ENCODE peak calls at places on chromosomes 5 and 9, in five cellular contexts. T, Y, O, L and N are unnamed samples.

GRCh38 chr9:134346151-134346550 is 19.9 kb downstream of the RXRA start:
- DNase-seq in L (no peak), T (no peak), O (no peak), Y (no peak), N (no peak)

GRCh38 chr9:99020786-99021436 is 77.2 kb downstream of the COL15A1 start:
- DNase-seq in Y (no peak), O (no peak), L (no peak), T (no peak), N (no peak)

GRCh38 chr5:33073856-33074255 is 362.7 kb downstream of the NPR3 start:
- DNase-seq in T (no peak), O (no peak), Y (no peak), L (no peak), N (no peak)

GRCh38 chr9:114163517-114163924 is 8.2 kb downstream of the COL27A1 start:
- DNase-seq in Y (no peak), O (no peak), L (peak), T (no peak), N (peak)

GRCh38 chr9:76365028-76365427 is 29.2 kb downstream of the RFK start:
- DNase-seq in T (no peak), O (no peak), Y (no peak), L (no peak), N (no peak)

GRCh38 chr5:162565-163337 is 28.5 kb upstream of the LRRC14B start:
- DNase-seq in L (peak), T (no peak), O (no peak), Y (peak), N (no peak)

GRCh38 chr5:52776116-52776515 is 11.6 kb upstream of the ITGA1 start:
- DNase-seq in O (no peak), L (no peak), Y (no peak), T (no peak), N (no peak)

GRCh38 chr9:124487491-124488182 is 19.6 kb downstream of the NR5A1 start:
- DNase-seq in T (no peak), O (no peak), L (no peak), Y (no peak), N (no peak)

GRCh38 chr9:89185980-89186379 is 7.4 kb upstream of the SHC3 start:
- DNase-seq in T (no peak), L (peak), Y (no peak), O (no peak), N (no peak)